ENCODE peak calls at places on chromosomes 4 and X, in ten cellular contexts. One of them, this sample, is unnamed. For H3K4me1, the result is how much of the 10 kb centered on the place peaks cover.

GRCh38 chr4:11904117-11904535 is 475.4 kb upstream of the HS3ST1 start:
- DNase-seq in lower lobe of right lung: peak
- DNase-seq in mesenchymal stem cell: no peak
- DNase-seq in mammary epithelial cell: peak
- DNase-seq in IMR-90: no peak
- DNase-seq in breast epithelium: no peak
- DNase-seq in SK-N-SH: no peak
- DNase-seq in neuronal stem cell: no peak
- DNase-seq in heart right ventricle: peak
- DNase-seq in heart left ventricle: peak
- DNase-seq in this sample: peak

GRCh38 chrX:10759400-10759799 is 139.0 kb upstream of the MID1 start:
- DNase-seq in lower lobe of right lung: no peak
- DNase-seq in mesenchymal stem cell: no peak
- DNase-seq in mammary epithelial cell: no peak
- DNase-seq in IMR-90: no peak
- DNase-seq in breast epithelium: no peak
- DNase-seq in SK-N-SH: no peak
- DNase-seq in neuronal stem cell: no peak
- DNase-seq in heart right ventricle: no peak
- DNase-seq in heart left ventricle: no peak
- DNase-seq in this sample: no peak

GRCh38 chrX:70353524-70353923 is 63.6 kb downstream of the KIF4A start:
- DNase-seq in lower lobe of right lung: no peak
- DNase-seq in mesenchymal stem cell: no peak
- DNase-seq in mammary epithelial cell: no peak
- DNase-seq in IMR-90: peak
- DNase-seq in breast epithelium: no peak
- DNase-seq in SK-N-SH: no peak
- DNase-seq in neuronal stem cell: no peak
- DNase-seq in heart right ventricle: no peak
- DNase-seq in heart left ventricle: no peak
- DNase-seq in this sample: no peak

GRCh38 chr4:11312389-11312788 is 116.3 kb downstream of the HS3ST1 start:
- DNase-seq in lower lobe of right lung: no peak
- DNase-seq in mesenchymal stem cell: no peak
- DNase-seq in mammary epithelial cell: peak
- DNase-seq in IMR-90: peak
- DNase-seq in breast epithelium: no peak
- DNase-seq in SK-N-SH: no peak
- DNase-seq in neuronal stem cell: no peak
- DNase-seq in heart right ventricle: peak
- DNase-seq in heart left ventricle: peak
- DNase-seq in this sample: peak

GRCh38 chrX:35292522-35292921 is 349.9 kb downstream of the FAM47B start:
- DNase-seq in lower lobe of right lung: no peak
- DNase-seq in mesenchymal stem cell: no peak
- DNase-seq in mammary epithelial cell: no peak
- DNase-seq in IMR-90: no peak
- DNase-seq in breast epithelium: no peak
- DNase-seq in SK-N-SH: no peak
- DNase-seq in neuronal stem cell: no peak
- DNase-seq in heart right ventricle: no peak
- DNase-seq in heart left ventricle: no peak
- DNase-seq in this sample: no peak

GRCh38 chr4:76545161-76545884 is 110.3 kb downstream of the SHROOM3 start:
- DNase-seq in lower lobe of right lung: no peak
- DNase-seq in mesenchymal stem cell: peak
- DNase-seq in mammary epithelial cell: peak
- DNase-seq in IMR-90: peak
- DNase-seq in breast epithelium: no peak
- DNase-seq in SK-N-SH: no peak
- DNase-seq in neuronal stem cell: no peak
- DNase-seq in heart right ventricle: no peak
- DNase-seq in heart left ventricle: no peak
- DNase-seq in this sample: peak

GRCh38 chrX:111928457-111928856 is 52.5 kb downstream of the TRPC5OS start:
- DNase-seq in lower lobe of right lung: no peak
- DNase-seq in mesenchymal stem cell: no peak
- DNase-seq in mammary epithelial cell: no peak
- DNase-seq in IMR-90: no peak
- DNase-seq in breast epithelium: no peak
- DNase-seq in SK-N-SH: no peak
- DNase-seq in neuronal stem cell: peak
- DNase-seq in heart right ventricle: no peak
- DNase-seq in heart left ventricle: no peak
- DNase-seq in this sample: no peak

GRCh38 chrX:13401724-13402123 is 81.9 kb upstream of the ATXN3L start:
- DNase-seq in lower lobe of right lung: no peak
- DNase-seq in mesenchymal stem cell: no peak
- DNase-seq in mammary epithelial cell: no peak
- DNase-seq in IMR-90: no peak
- DNase-seq in breast epithelium: no peak
- DNase-seq in SK-N-SH: no peak
- DNase-seq in neuronal stem cell: no peak
- DNase-seq in heart right ventricle: no peak
- DNase-seq in heart left ventricle: no peak
- DNase-seq in this sample: no peak

GRCh38 chr4:76896731-76897521 is 1.0 kb downstream of the SOWAHB start:
- DNase-seq in lower lobe of right lung: peak
- DNase-seq in mesenchymal stem cell: peak
- DNase-seq in mammary epithelial cell: peak
- DNase-seq in IMR-90: peak
- DNase-seq in breast epithelium: peak
- DNase-seq in SK-N-SH: peak
- DNase-seq in neuronal stem cell: peak
- DNase-seq in heart right ventricle: no peak
- DNase-seq in heart left ventricle: no peak
- DNase-seq in this sample: peak

GRCh38 chr4:168877779-168878491 is 132.1 kb downstream of the CBR4 start:
- DNase-seq in lower lobe of right lung: peak
- DNase-seq in mesenchymal stem cell: no peak
- DNase-seq in mammary epithelial cell: peak
- DNase-seq in IMR-90: no peak
- DNase-seq in breast epithelium: no peak
- DNase-seq in SK-N-SH: peak
- DNase-seq in neuronal stem cell: peak
- DNase-seq in heart right ventricle: peak
- DNase-seq in heart left ventricle: peak
- DNase-seq in this sample: no peak

GRCh38 chrX:33415454-33415853 is 204.1 kb upstream of the DMD start:
- DNase-seq in lower lobe of right lung: peak
- DNase-seq in mesenchymal stem cell: no peak
- DNase-seq in mammary epithelial cell: no peak
- DNase-seq in IMR-90: no peak
- DNase-seq in breast epithelium: no peak
- DNase-seq in SK-N-SH: no peak
- DNase-seq in neuronal stem cell: no peak
- DNase-seq in heart right ventricle: no peak
- DNase-seq in heart left ventricle: no peak
- DNase-seq in this sample: no peak

GRCh38 chr4:25112349-25113008 is 47.8 kb downstream of the SEPSECS start:
- DNase-seq in lower lobe of right lung: no peak
- DNase-seq in mesenchymal stem cell: no peak
- DNase-seq in mammary epithelial cell: no peak
- DNase-seq in IMR-90: no peak
- DNase-seq in breast epithelium: no peak
- DNase-seq in SK-N-SH: no peak
- DNase-seq in neuronal stem cell: no peak
- DNase-seq in heart right ventricle: no peak
- DNase-seq in heart left ventricle: no peak
- DNase-seq in this sample: no peak

GRCh38 chr4:114281561-114281960 is 302.1 kb upstream of the ARSJ start:
- DNase-seq in lower lobe of right lung: no peak
- DNase-seq in mesenchymal stem cell: peak
- DNase-seq in mammary epithelial cell: no peak
- DNase-seq in IMR-90: peak
- DNase-seq in breast epithelium: no peak
- DNase-seq in SK-N-SH: no peak
- DNase-seq in neuronal stem cell: no peak
- DNase-seq in heart right ventricle: no peak
- DNase-seq in heart left ventricle: no peak
- DNase-seq in this sample: peak

GRCh38 chrX:120274145-120274544 is 23.5 kb downstream of the ZBTB33 start:
- DNase-seq in lower lobe of right lung: no peak
- DNase-seq in mesenchymal stem cell: no peak
- DNase-seq in mammary epithelial cell: no peak
- DNase-seq in IMR-90: no peak
- DNase-seq in breast epithelium: no peak
- DNase-seq in SK-N-SH: no peak
- DNase-seq in neuronal stem cell: no peak
- DNase-seq in heart right ventricle: no peak
- DNase-seq in heart left ventricle: no peak
- DNase-seq in this sample: no peak

GRCh38 chrX:6910218-6910617 is 237.3 kb upstream of the STS start:
- DNase-seq in lower lobe of right lung: no peak
- DNase-seq in mesenchymal stem cell: no peak
- DNase-seq in mammary epithelial cell: no peak
- DNase-seq in IMR-90: no peak
- DNase-seq in breast epithelium: no peak
- DNase-seq in SK-N-SH: no peak
- DNase-seq in neuronal stem cell: no peak
- DNase-seq in heart right ventricle: no peak
- DNase-seq in heart left ventricle: no peak
- DNase-seq in this sample: no peak

GRCh38 chr4:145481164-145481941 is at the start of gene SMAD1:
- DNase-seq in lower lobe of right lung: peak
- DNase-seq in mesenchymal stem cell: peak
- DNase-seq in mammary epithelial cell: peak
- DNase-seq in IMR-90: peak
- DNase-seq in breast epithelium: peak
- DNase-seq in SK-N-SH: peak
- DNase-seq in neuronal stem cell: peak
- DNase-seq in heart right ventricle: peak
- DNase-seq in heart left ventricle: peak
- DNase-seq in this sample: peak

GRCh38 chr4:39166670-39167069 is 15.7 kb upstream of the WDR19 start:
- DNase-seq in lower lobe of right lung: no peak
- DNase-seq in mesenchymal stem cell: no peak
- DNase-seq in mammary epithelial cell: no peak
- DNase-seq in IMR-90: no peak
- DNase-seq in breast epithelium: no peak
- DNase-seq in SK-N-SH: no peak
- DNase-seq in neuronal stem cell: no peak
- DNase-seq in heart right ventricle: no peak
- DNase-seq in heart left ventricle: no peak
- DNase-seq in this sample: no peak

GRCh38 chr4:153523171-153523757 is 57.1 kb downstream of the TMEM131L start:
- DNase-seq in lower lobe of right lung: no peak
- DNase-seq in mesenchymal stem cell: no peak
- DNase-seq in mammary epithelial cell: no peak
- DNase-seq in IMR-90: no peak
- DNase-seq in breast epithelium: no peak
- DNase-seq in SK-N-SH: no peak
- DNase-seq in neuronal stem cell: no peak
- DNase-seq in heart right ventricle: no peak
- DNase-seq in heart left ventricle: no peak
- DNase-seq in this sample: no peak
- H3K4me1 ChIP-seq in lower lobe of right lung: half or more
- H3K4me1 ChIP-seq in mesenchymal stem cell: under half
- H3K4me1 ChIP-seq in mammary epithelial cell: under half
- H3K4me1 ChIP-seq in IMR-90: under half
- H3K4me1 ChIP-seq in breast epithelium: under half
- H3K4me1 ChIP-seq in SK-N-SH: under half
- H3K4me1 ChIP-seq in neuronal stem cell: under half
- H3K4me1 ChIP-seq in heart right ventricle: half or more
- H3K4me1 ChIP-seq in heart left ventricle: under half
- H3K4me1 ChIP-seq in this sample: under half

DNA sequence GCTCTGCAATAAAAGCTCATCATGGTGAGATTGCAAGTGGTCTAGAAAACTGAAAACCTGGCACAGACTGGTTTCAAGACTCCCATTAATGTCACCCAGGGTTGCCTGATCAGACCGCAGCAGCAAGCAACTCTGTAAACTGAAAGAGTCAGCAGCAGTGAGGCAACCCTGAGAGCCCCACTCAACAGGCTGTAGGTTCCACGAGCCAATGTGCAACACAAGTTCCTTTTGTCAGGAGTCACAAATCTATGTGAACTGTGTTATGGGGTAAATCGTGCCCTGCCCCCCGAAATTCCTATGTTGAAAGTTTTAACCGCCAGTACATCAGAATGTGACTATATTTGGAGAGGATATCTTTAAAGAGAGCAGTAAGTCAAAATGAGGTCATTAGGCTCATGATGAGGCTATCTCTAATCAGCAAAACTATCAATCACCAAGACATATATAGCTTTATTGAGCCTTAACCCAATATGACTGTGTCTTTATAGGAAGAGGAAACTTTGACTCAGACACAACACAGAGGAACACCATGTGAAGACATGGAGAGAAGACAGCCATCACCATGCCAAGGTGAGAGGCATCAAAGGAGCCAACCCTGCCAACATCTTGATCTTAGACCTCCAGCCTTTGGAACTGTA is 94.0 kb downstream of the FBXO8 start:
- DNase-seq in lower lobe of right lung: no peak
- DNase-seq in mesenchymal stem cell: peak
- DNase-seq in mammary epithelial cell: no peak
- DNase-seq in IMR-90: no peak
- DNase-seq in breast epithelium: no peak
- DNase-seq in SK-N-SH: no peak
- DNase-seq in neuronal stem cell: no peak
- DNase-seq in heart right ventricle: no peak
- DNase-seq in heart left ventricle: no peak
- DNase-seq in this sample: no peak
- H3K4me1 ChIP-seq in lower lobe of right lung: under half
- H3K4me1 ChIP-seq in mesenchymal stem cell: under half
- H3K4me1 ChIP-seq in mammary epithelial cell: under half
- H3K4me1 ChIP-seq in IMR-90: under half
- H3K4me1 ChIP-seq in breast epithelium: under half
- H3K4me1 ChIP-seq in SK-N-SH: under half
- H3K4me1 ChIP-seq in neuronal stem cell: under half
- H3K4me1 ChIP-seq in heart right ventricle: under half
- H3K4me1 ChIP-seq in heart left ventricle: under half
- H3K4me1 ChIP-seq in this sample: under half

DNA sequence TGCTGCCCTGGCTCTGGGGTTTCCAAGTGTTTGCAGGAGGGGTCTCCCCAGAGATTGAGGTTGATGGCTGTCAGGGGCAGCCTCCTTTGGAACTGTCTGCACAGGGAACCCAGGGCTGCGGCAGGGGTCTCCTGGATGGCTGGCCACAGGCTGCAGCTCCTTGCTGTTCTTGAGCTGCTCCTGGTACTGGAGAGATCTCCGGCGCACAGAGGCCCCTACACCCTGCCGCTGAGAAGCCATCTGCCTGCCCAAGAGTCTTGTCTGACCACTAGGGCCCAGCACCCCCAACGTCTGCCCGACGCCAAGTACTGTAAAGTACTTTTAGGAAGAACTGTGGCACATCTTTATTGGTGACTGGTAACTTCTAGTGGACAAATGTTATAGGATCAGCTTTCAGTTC is 13.5 kb downstream of the STIM2 start:
- DNase-seq in lower lobe of right lung: no peak
- DNase-seq in mesenchymal stem cell: no peak
- DNase-seq in mammary epithelial cell: no peak
- DNase-seq in IMR-90: no peak
- DNase-seq in breast epithelium: no peak
- DNase-seq in SK-N-SH: no peak
- DNase-seq in neuronal stem cell: no peak
- DNase-seq in heart right ventricle: no peak
- DNase-seq in heart left ventricle: no peak
- DNase-seq in this sample: no peak
- H3K4me1 ChIP-seq in lower lobe of right lung: under half
- H3K4me1 ChIP-seq in mesenchymal stem cell: under half
- H3K4me1 ChIP-seq in mammary epithelial cell: under half
- H3K4me1 ChIP-seq in IMR-90: under half
- H3K4me1 ChIP-seq in breast epithelium: under half
- H3K4me1 ChIP-seq in SK-N-SH: under half
- H3K4me1 ChIP-seq in neuronal stem cell: under half
- H3K4me1 ChIP-seq in heart right ventricle: under half
- H3K4me1 ChIP-seq in heart left ventricle: under half
- H3K4me1 ChIP-seq in this sample: under half

GRCh38 chr4:3197366-3198105 is 51.4 kb upstream of the MSANTD1 start:
- DNase-seq in lower lobe of right lung: no peak
- DNase-seq in mesenchymal stem cell: no peak
- DNase-seq in mammary epithelial cell: no peak
- DNase-seq in IMR-90: no peak
- DNase-seq in breast epithelium: no peak
- DNase-seq in SK-N-SH: no peak
- DNase-seq in neuronal stem cell: no peak
- DNase-seq in heart right ventricle: no peak
- DNase-seq in heart left ventricle: no peak
- DNase-seq in this sample: no peak
- H3K4me1 ChIP-seq in lower lobe of right lung: under half
- H3K4me1 ChIP-seq in mesenchymal stem cell: under half
- H3K4me1 ChIP-seq in mammary epithelial cell: under half
- H3K4me1 ChIP-seq in IMR-90: under half
- H3K4me1 ChIP-seq in breast epithelium: under half
- H3K4me1 ChIP-seq in SK-N-SH: under half
- H3K4me1 ChIP-seq in neuronal stem cell: under half
- H3K4me1 ChIP-seq in heart right ventricle: under half
- H3K4me1 ChIP-seq in heart left ventricle: under half
- H3K4me1 ChIP-seq in this sample: under half

This sample was measured in astrocyte.